ENCODE peak calls at places on chromosomes 7 and 10, in five cellular contexts. Y is NT2/D1; P is naive thymus-derived CD8-positive, alpha-beta T cell; E is T-helper 9 cell; X is stimulated activated CD8-positive, alpha-beta memory T cell treated with anti-CD3 and anti-CD28 coated beads, Interleukin-12 subunit alpha, Interleukin-12 subunit beta, amount 100 ng/mL, for 1 hour. K is an unnamed sample.

GRCh38 chr10:12235796-12236195 is 39.8 kb downstream of the CDC123 start:
- DNase-seq in Y (no peak), P (no peak), E (no peak), X (no peak), K (peak)

GRCh38 chr7:27423290-27423689 is 180.7 kb downstream of the EVX1 start:
- DNase-seq in Y (no peak), P (no peak), E (no peak), X (no peak), K (no peak)

GRCh38 chr10:76576276-76576962 is 1061.2 kb downstream of the KCNMA1 start:
- DNase-seq in Y (no peak), P (no peak), E (no peak), X (no peak), K (peak)

GRCh38 chr7:137626469-137627067 is 220.2 kb downstream of the DGKI start:
- DNase-seq in Y (peak), P (peak), E (no peak), X (no peak), K (peak)

GRCh38 chr10:99535764-99536399 is 3.1 kb downstream of the NKX2-3 start:
- DNase-seq in Y (no peak), P (no peak), E (no peak), X (no peak), K (no peak)

GRCh38 chr7:985915-986741 is 3.1 kb downstream of the CYP2W1 start:
- DNase-seq in Y (no peak), P (no peak), E (no peak), X (no peak), K (peak)

GRCh38 chr10:114290038-114290437 is 51.0 kb downstream of the VWA2 start:
- DNase-seq in Y (no peak), P (no peak), E (no peak), X (no peak), K (no peak)

GRCh38 chr10:99534939-99535763 is 2.4 kb downstream of the NKX2-3 start:
- DNase-seq in Y (no peak), P (no peak), E (no peak), X (no peak), K (peak)

GRCh38 chr10:102281103-102281502 is 35.8 kb downstream of the GBF1 start:
- DNase-seq in Y (no peak), P (no peak), E (no peak), X (no peak), K (no peak)

GRCh38 chr7:18064242-18064838 is 36.7 kb upstream of the PRPS1L1 start:
- DNase-seq in Y (no peak), P (no peak), E (no peak), X (no peak), K (peak)

K was measured in EH.